ENCODE peak calls at places on chromosome 3, in four cellular contexts. X is cardiac fibroblast; O is stimulated activated CD8-positive, alpha-beta memory T cell treated with anti-CD3 and anti-CD28 coated beads, Interleukin-4, amount 100 ng/mL, for 24 hours; H is DMS53. Y is an unnamed sample.

GRCh38 chr3:161454615-161455014 is 42.0 kb upstream of the OTOL1 start:
- DNase-seq in X (no peak), O (no peak), H (no peak), Y (no peak)

GRCh38 chr3:186986811-186987210 is 56.5 kb downstream of the ST6GAL1 start:
- DNase-seq in X (no peak), O (no peak), H (no peak), Y (no peak)

GRCh38 chr3:128425142-128425845 is 41.4 kb downstream of the DNAJB8 start:
- DNase-seq in X (no peak), O (no peak), H (no peak), Y (no peak)

GRCh38 chr3:184189421-184189820 is 3.4 kb downstream of the ABCF3 start:
- DNase-seq in X (no peak), O (no peak), H (no peak), Y (no peak)

GRCh38 chr3:143274291-143274690 is 154.7 kb downstream of the CHST2 start:
- DNase-seq in X (no peak), O (no peak), H (no peak), Y (no peak)

GRCh38 chr3:37671000-37671483 is 190.6 kb upstream of the CTDSPL start:
- DNase-seq in X (no peak), O (no peak), H (no peak), Y (no peak)

GRCh38 chr3:42264399-42265058 is 1.5 kb downstream of the CCK start:
- DNase-seq in X (peak; percentile 20), O (peak; percentile 9), H (peak; percentile 85), Y (no peak)

GRCh38 chr3:123732447-123732846 is 147.6 kb upstream of the HACD2 start:
- DNase-seq in X (no peak), O (no peak), H (peak; percentile 83), Y (no peak)

GRCh38 chr3:128996200-128996599 is 2.3 kb upstream of the CFAP92 start:
- DNase-seq in X (no peak), O (no peak), H (no peak), Y (no peak)

GRCh38 chr3:43415088-43415487 is 128.7 kb downstream of the SNRK start:
- DNase-seq in X (no peak), O (no peak), H (no peak), Y (no peak)